ENCODE peak calls at places on chromosomes 5 and 9, in ten cellular contexts. B is ascending aorta, N is aorta, T is fibroblast of lung, I is osteoblast, K is colonic mucosa, M is heart right ventricle, X is tibial nerve, P is H9, V is HAP-1. F is an unnamed sample. For H3K4me1, the result is how much of the 10 kb centered on the place peaks cover.

GRCh38 chr5:159897786-159898393 is 18.4 kb upstream of the ADRA1B start:
- DNase-seq in B (no peak), N (peak), T (no peak), I (no peak), K (no peak), M (peak), X (no peak), P (no peak), V (no peak), F (peak)

GRCh38 chr5:139377226-139377625 is 5.9 kb downstream of the SLC23A1 start:
- DNase-seq in B (no peak), N (peak), T (no peak), I (peak), K (no peak), M (no peak), X (no peak), P (no peak), V (no peak), F (no peak)

GRCh38 chr5:142239394-142240159 is 85.2 kb downstream of the SPRY4 start:
- DNase-seq in B (no peak), N (no peak), T (no peak), I (no peak), K (no peak), M (no peak), X (no peak), P (no peak), V (no peak), F (no peak)

GRCh38 chr5:79413112-79413511 is 100.8 kb downstream of the HOMER1 start:
- DNase-seq in B (no peak), N (no peak), T (no peak), I (no peak), K (no peak), M (no peak), X (no peak), P (no peak), V (no peak), F (no peak)

GRCh38 chr5:181181650-181182565 is 23.1 kb downstream of the TRIM7 start:
- DNase-seq in B (peak), N (peak), T (peak), I (peak), K (peak), M (peak), X (no peak), P (peak), V (peak), F (peak)

GRCh38 chr9:105146677-105147076 is 97.8 kb upstream of the SLC44A1 start:
- DNase-seq in B (peak), N (no peak), T (no peak), I (no peak), K (no peak), M (no peak), X (no peak), P (no peak), V (no peak), F (no peak)

GRCh38 chr5:178778919-178779318 is 48.5 kb upstream of the ZNF354A start:
- DNase-seq in B (no peak), N (peak), T (no peak), I (no peak), K (no peak), M (no peak), X (no peak), P (no peak), V (no peak), F (no peak)

GRCh38 chr9:89359636-89360315 is 41.5 kb downstream of the SECISBP2 start:
- DNase-seq in B (peak), N (peak), T (no peak), I (no peak), K (no peak), M (no peak), X (no peak), P (peak), V (no peak), F (peak)

GRCh38 chr5:168874713-168875380 is 295.7 kb upstream of the PANK3 start:
- DNase-seq in B (no peak), N (no peak), T (no peak), I (no peak), K (no peak), M (no peak), X (no peak), P (peak), V (peak), F (peak)

GRCh38 chr5:140842798-140843733 is 2.1 kb downstream of the PCDHA8 start:
- DNase-seq in B (peak), N (peak), T (no peak), I (no peak), K (no peak), M (no peak), X (no peak), P (no peak), V (no peak), F (no peak)

GRCh38 chr5:90939208-90939607 is 380.6 kb downstream of the ADGRV1 start:
- DNase-seq in B (no peak), N (no peak), T (no peak), I (no peak), K (no peak), M (no peak), X (no peak), P (no peak), V (no peak), F (peak)

GRCh38 chr9:34592895-34593601 is 3.5 kb upstream of the CNTFR start:
- DNase-seq in B (peak), N (peak), T (no peak), I (peak), K (peak), M (peak), X (peak), P (peak), V (peak), F (peak)

GRCh38 chr9:88388203-88388885 is at the start of gene SPIN1:
- DNase-seq in B (peak), N (peak), T (peak), I (peak), K (peak), M (peak), X (peak), P (peak), V (peak), F (peak)

GRCh38 chr5:168683247-168683926 is 104.2 kb upstream of the PANK3 start:
- DNase-seq in B (no peak), N (no peak), T (no peak), I (no peak), K (no peak), M (no peak), X (no peak), P (no peak), V (no peak), F (no peak)

GRCh38 chr9:120726484-120726883 is 12.2 kb upstream of the MEGF9 start:
- DNase-seq in B (no peak), N (no peak), T (no peak), I (no peak), K (no peak), M (no peak), X (no peak), P (no peak), V (no peak), F (no peak)

GRCh38 chr5:76074487-76074886 is 8.7 kb upstream of the SV2C start:
- DNase-seq in B (no peak), N (no peak), T (no peak), I (no peak), K (peak), M (no peak), X (no peak), P (peak), V (peak), F (no peak)

GRCh38 chr9:93949073-93949693 is 6.0 kb downstream of the BARX1 start:
- DNase-seq in B (no peak), N (no peak), T (no peak), I (peak), K (no peak), M (no peak), X (no peak), P (peak), V (no peak), F (no peak)

GRCh38 chr9:93948456-93949072 is 6.6 kb downstream of the BARX1 start:
- DNase-seq in B (no peak), N (no peak), T (no peak), I (peak), K (no peak), M (no peak), X (no peak), P (peak), V (no peak), F (no peak)

GRCh38 chr9:93951655-93952118 is 3.5 kb downstream of the BARX1 start:
- DNase-seq in B (no peak), N (no peak), T (no peak), I (no peak), K (no peak), M (no peak), X (no peak), P (peak), V (no peak), F (no peak)

GRCh38 chr9:93950619-93951601 is 4.2 kb downstream of the BARX1 start:
- DNase-seq in B (no peak), N (no peak), T (peak), I (no peak), K (peak), M (no peak), X (peak), P (peak), V (no peak), F (peak)

DNA sequence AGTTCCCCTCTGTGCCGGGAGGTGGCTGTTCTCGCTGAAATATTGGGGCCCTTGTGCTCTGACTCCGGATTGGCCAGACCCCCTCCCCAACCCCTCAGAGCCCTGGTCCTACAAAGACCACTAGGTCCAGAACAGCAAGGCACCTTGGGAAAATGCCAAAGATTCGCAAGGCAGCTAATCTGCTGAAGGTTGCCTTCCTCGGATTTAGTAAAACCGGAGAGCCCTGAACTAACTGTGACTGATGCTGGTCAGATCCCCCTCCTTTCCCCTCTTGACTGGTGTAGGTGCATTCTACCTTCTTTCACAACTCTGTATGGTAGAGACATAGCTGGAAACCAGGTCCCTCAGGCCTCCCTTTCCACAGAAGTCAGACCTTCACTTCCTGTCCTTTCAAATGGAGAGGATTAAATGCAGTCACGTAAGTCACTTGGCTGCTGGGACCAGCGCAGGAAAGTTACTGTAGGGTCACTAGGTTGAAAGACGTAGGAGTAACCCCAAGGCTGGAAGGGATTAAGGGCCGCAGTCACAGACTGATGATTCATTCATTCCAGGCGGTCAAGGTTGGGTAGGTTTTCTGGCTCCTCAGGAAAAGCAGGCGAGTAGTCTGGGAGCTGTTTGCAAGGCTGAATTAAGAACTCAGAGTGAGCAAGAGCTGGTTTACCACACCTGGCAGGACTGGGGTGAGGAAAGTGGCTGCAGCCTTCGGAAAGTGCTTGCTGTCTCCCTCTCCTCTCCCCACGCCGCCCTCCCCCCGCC is 5.3 kb downstream of the BARX1 start:
- DNase-seq in B (no peak), N (no peak), T (no peak), I (peak), K (no peak), M (no peak), X (no peak), P (peak), V (no peak), F (peak)
- H3K4me1 ChIP-seq in B (under half), N (under half), T (under half), I (under half), K (under half), M (half or more), X (half or more), P (under half), V (under half), F (under half)

DNA sequence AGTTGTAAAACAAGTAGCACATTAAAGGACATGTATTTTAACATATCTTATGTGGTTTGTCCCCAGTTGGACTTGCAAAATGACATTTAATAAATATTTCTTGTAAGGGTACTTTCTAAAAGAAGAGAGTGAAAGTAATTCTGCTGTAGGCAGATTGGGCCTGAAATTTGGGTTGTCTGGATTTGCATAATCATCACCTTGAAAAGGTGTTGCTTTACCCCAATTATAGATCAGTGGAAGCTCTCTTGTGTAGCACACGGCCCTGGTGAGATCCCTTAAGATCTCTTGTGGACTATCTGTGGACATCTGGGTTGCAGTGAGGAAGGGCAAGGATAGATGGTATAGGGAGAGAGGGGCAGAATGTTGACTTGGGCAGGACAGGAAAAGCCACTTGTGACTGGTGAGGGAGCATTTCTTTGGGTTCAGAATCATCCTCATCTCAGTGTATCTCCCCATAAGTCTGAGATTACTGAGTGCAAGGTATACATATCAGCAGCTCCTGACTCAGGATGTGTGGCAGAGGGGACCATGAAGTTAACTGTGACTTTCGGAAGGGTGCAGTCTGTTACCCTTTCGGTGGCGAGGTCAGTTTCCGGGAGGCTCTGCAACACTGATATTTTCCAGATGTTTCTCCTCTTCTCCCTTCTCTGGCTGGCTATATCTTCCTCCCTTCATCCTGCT is 2.0 kb upstream of the TNFAIP8 start:
- DNase-seq in B (no peak), N (no peak), T (no peak), I (peak), K (no peak), M (no peak), X (no peak), P (no peak), V (no peak), F (no peak)
- H3K4me1 ChIP-seq in B (under half), N (under half), T (under half), I (under half), K (under half), M (under half), X (under half), P (under half), V (under half), F (under half)

GRCh38 chr5:148090780-148091221 is 27.0 kb downstream of the SPINK5 start:
- DNase-seq in B (no peak), N (no peak), T (no peak), I (no peak), K (no peak), M (no peak), X (no peak), P (no peak), V (no peak), F (no peak)
- H3K4me1 ChIP-seq in B (under half), N (under half), T (under half), I (under half), K (under half), M (under half), X (under half), P (under half), V (under half), F (under half)

DNA sequence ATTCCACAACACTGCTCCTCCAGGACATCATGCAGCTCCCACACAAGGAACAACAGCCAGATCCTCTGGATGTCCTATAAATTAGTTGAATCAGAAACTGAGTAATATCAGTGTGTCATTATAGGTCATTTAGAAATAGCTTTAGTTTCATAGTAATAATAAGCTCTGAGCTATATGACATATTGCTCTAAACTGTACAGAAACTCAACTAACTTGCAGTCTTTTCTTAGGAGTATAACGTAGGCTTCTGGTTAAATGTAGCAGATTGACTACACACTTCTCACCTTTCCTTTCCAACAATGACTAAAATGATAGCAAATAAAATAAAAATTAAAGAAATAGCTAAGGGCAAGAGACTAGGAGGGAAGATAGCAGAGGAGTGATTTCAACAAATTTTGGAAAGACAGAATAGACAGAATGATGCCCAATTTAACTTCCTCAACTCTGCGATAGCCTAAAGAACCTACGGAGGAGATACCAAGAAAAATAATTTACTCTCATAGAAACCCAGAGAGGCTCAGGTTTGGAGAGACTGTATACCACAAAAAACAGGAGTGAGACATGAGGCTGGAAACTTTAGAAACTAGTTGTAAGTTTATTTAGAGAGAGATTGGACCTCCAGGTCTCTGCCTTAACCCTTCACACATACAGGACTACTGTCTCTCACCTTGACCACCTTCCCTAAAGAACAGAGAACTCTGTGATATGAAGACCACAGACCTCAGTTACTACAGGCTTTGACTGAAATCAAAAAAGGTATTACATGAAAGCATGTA is 193.7 kb downstream of the TSSK1B start:
- DNase-seq in B (no peak), N (no peak), T (no peak), I (no peak), K (no peak), M (no peak), X (no peak), P (no peak), V (no peak), F (no peak)
- H3K4me1 ChIP-seq in B (under half), N (under half), T (under half), I (under half), K (under half), M (under half), X (under half), P (under half), V (under half), F (under half)